ENCODE peak calls at places on chromosomes 6 and 20, in nine cellular contexts. C is mammary epithelial cell; V is HCT116; L is stimulated activated CD4-positive, alpha-beta T cell treated with anti-CD3 and anti-CD28 coated beads, TNF-alpha, amount 100 ng/mL, for 24 hours; N is HFF-Myc; U is AG08395; G is fibroblast of pulmonary artery; Y is SW 1271; P is activated T-helper 1 cell treated with anti-CD3 and anti-CD28 coated beads, Interleukin-2, amount 50 U/mL, for 16 hours. W is an unnamed sample.
A peak's percentile ranks its signal among the peaks of the same experiment; 100 is the strongest.

GRCh38 chr20:9068896-9069663 is at the start of gene PLCB4:
- DNase-seq in U (peak; percentile 35), L (no peak), Y (peak; percentile 64), C (peak; percentile 35), G (peak; percentile 24), P (no peak), N (no peak), V (no peak), W (peak; percentile 37)

GRCh38 chr20:45861157-45862075 is 4.0 kb downstream of the ZSWIM3 start:
- DNase-seq in C (no peak), N (no peak), Y (no peak), G (peak; percentile 29), V (no peak), P (no peak), L (no peak), U (no peak), W (no peak)

GRCh38 chr20:50565874-50566273 is 55.7 kb downstream of the PTPN1 start:
- DNase-seq in Y (no peak), L (no peak), V (no peak), P (no peak), C (no peak), U (no peak), G (no peak), N (no peak), W (no peak)

GRCh38 chr6:129749749-129750120 is 39.8 kb upstream of the ARHGAP18 start:
- DNase-seq in C (peak; percentile 83), G (peak; percentile 87), P (no peak), L (no peak), V (peak; percentile 82), N (peak; percentile 64), Y (peak; percentile 60), U (peak; percentile 49), W (no peak)

GRCh38 chr20:37313546-37314091 is 24.2 kb downstream of the MANBAL start:
- DNase-seq in V (no peak), C (no peak), N (no peak), G (no peak), L (no peak), U (no peak), Y (no peak), P (no peak), W (no peak)

GRCh38 chr6:47303383-47303782 is 6.3 kb downstream of the TNFRSF21 start:
- DNase-seq in N (no peak), V (no peak), U (no peak), P (no peak), L (no peak), C (no peak), Y (no peak), G (no peak), W (no peak)

GRCh38 chr20:33992145-33992922 is 1.4 kb upstream of the RALY start:
- DNase-seq in Y (no peak), L (no peak), N (no peak), C (peak; percentile 63), G (no peak), U (no peak), V (no peak), P (no peak), W (peak; percentile 18)

GRCh38 chr6:112603726-112604125 is 256.6 kb downstream of the RFPL4B start:
- DNase-seq in C (no peak), Y (no peak), L (no peak), V (no peak), N (no peak), P (no peak), G (no peak), U (peak; percentile 3), W (no peak)

GRCh38 chr6:89483111-89483720 is 50.3 kb downstream of the ANKRD6 start:
- DNase-seq in N (no peak), U (no peak), Y (no peak), G (peak; percentile 11), V (no peak), L (no peak), P (no peak), C (no peak), W (no peak)

GRCh38 chr20:6613280-6613861 is 154.1 kb upstream of the BMP2 start:
- DNase-seq in Y (no peak), V (no peak), N (no peak), P (no peak), C (peak; percentile 54), U (no peak), L (no peak), G (no peak), W (no peak)

GRCh38 chr20:25025986-25026605 is 31.8 kb downstream of the ACSS1 start:
- DNase-seq in V (no peak), U (no peak), P (no peak), Y (no peak), G (no peak), N (no peak), L (no peak), C (no peak), W (no peak)

GRCh38 chr6:129370268-129370916 is 339.6 kb downstream of the ARHGAP18 start:
- DNase-seq in L (peak; percentile 26), C (peak; percentile 24), V (peak; percentile 45), P (no peak), G (peak; percentile 74), U (peak; percentile 42), N (peak; percentile 12), Y (peak; percentile 41), W (peak; percentile 31)